ENCODE peak calls at places on chromosomes 4 and X, in seven cellular contexts. A, I, C, F, O, B and K are unnamed samples.

GRCh38 chr4:17961249-17961648 is 60.3 kb downstream of the LCORL start:
- DNase-seq in F (no peak), A (no peak), I (no peak), O (no peak), C (no peak), B (no peak), K (no peak)

GRCh38 chr4:17934286-17934685 is 87.3 kb downstream of the LCORL start:
- DNase-seq in A (no peak), F (no peak), B (no peak), C (no peak), O (peak), I (no peak), K (no peak)

GRCh38 chr4:23889814-23890269 is at the start of gene PPARGC1A:
- DNase-seq in C (peak), O (peak), I (no peak), A (no peak), F (no peak), B (no peak), K (peak)

GRCh38 chr4:18025263-18025662 is 3.7 kb upstream of the LCORL start:
- DNase-seq in F (no peak), I (no peak), O (no peak), B (no peak), A (no peak), C (no peak), K (no peak)

GRCh38 chr4:2768921-2769336 is 12.8 kb upstream of the TNIP2 start:
- DNase-seq in B (no peak), I (no peak), F (no peak), O (no peak), A (no peak), C (no peak), K (peak)

GRCh38 chr4:110163327-110164070 is 34.9 kb downstream of the ELOVL6 start:
- DNase-seq in A (no peak), F (peak), B (no peak), O (peak), I (peak), C (no peak), K (peak)

GRCh38 chr4:158906073-158906472 is 137.2 kb downstream of the FNIP2 start:
- DNase-seq in C (no peak), I (no peak), B (peak), F (no peak), O (no peak), A (no peak), K (no peak)

GRCh38 chrX:14697453-14697852 is 168.1 kb downstream of the GLRA2 start:
- DNase-seq in C (peak), F (no peak), B (no peak), I (no peak), A (peak), O (peak), K (peak)

GRCh38 chr4:2443061-2443730 is 24.4 kb downstream of the CFAP99 start:
- DNase-seq in F (no peak), C (no peak), B (no peak), A (no peak), I (no peak), O (no peak), K (no peak)

GRCh38 chr4:98577956-98578355 is 80.5 kb downstream of the TSPAN5 start:
- DNase-seq in O (no peak), C (no peak), I (no peak), F (no peak), B (no peak), A (no peak), K (no peak)

GRCh38 chr4:16231570-16232252 is 5.4 kb upstream of the TAPT1 start:
- DNase-seq in I (no peak), O (peak), C (no peak), F (no peak), A (no peak), B (no peak), K (no peak)

GRCh38 chr4:185779520-185779919 is 32.5 kb downstream of the SORBS2 start:
- DNase-seq in F (no peak), B (no peak), O (peak), I (no peak), C (no peak), A (no peak), K (no peak)

GRCh38 chr4:98890698-98891097 is 38.2 kb downstream of the EIF4E start:
- DNase-seq in C (no peak), F (no peak), B (no peak), A (no peak), I (no peak), O (no peak), K (no peak)

GRCh38 chr4:27176881-27177280 is 316.2 kb downstream of the STIM2 start:
- DNase-seq in C (no peak), A (no peak), I (no peak), F (no peak), B (no peak), O (no peak), K (no peak)

GRCh38 chr4:22897520-22898108 is 204.9 kb downstream of the GBA3 start:
- DNase-seq in I (no peak), C (peak), A (peak), F (no peak), B (no peak), O (peak), K (peak)

GRCh38 chr4:100118213-100118612 is 72.1 kb downstream of the DDIT4L start:
- DNase-seq in I (no peak), B (no peak), O (peak), C (no peak), A (no peak), F (peak), K (no peak)

GRCh38 chr4:137981277-137981676 is 260.9 kb downstream of the SLC7A11 start:
- DNase-seq in B (no peak), A (no peak), F (no peak), O (peak), C (no peak), I (peak), K (peak)